ENCODE peak calls at places on chromosomes 12 and 14, in nine cellular contexts. Z is HEK293T, F is NCI-H2081, G is neural crest cell, P is left ventricle myocardium superior, M is ELF-1, I is activated T-cell treated with anti-CD3 and anti-CD28 coated beads for 1 hour, R is ELR, V is KBM-7. T is an unnamed sample.

GRCh38 chr12:46164186-46164585 is 104.7 kb downstream of the SLC38A1 start:
- DNase-seq in G (no peak), R (no peak), Z (no peak), V (no peak), M (no peak), I (no peak), P (no peak), F (no peak), T (no peak)

GRCh38 chr12:102800565-102800964 is 116.5 kb downstream of the PAH start:
- DNase-seq in F (no peak), M (no peak), V (no peak), R (no peak), Z (no peak), I (no peak), G (no peak), P (no peak), T (no peak)

GRCh38 chr12:96399919-96400630 is at the start of gene CDK17:
- DNase-seq in P (peak), I (peak), M (peak), Z (peak), V (peak), F (peak), G (peak), R (peak), T (peak)

GRCh38 chr12:1616233-1617066 is 12.6 kb upstream of the WNT5B start:
- DNase-seq in V (peak), G (no peak), P (no peak), R (no peak), M (no peak), Z (no peak), F (no peak), I (no peak), T (no peak)

GRCh38 chr12:56931474-56931978 is 2.7 kb downstream of the SDR9C7 start:
- DNase-seq in F (no peak), P (no peak), G (peak), V (peak), I (no peak), Z (no peak), R (peak), M (peak), T (no peak)

GRCh38 chr12:636632-637031 is 26.6 kb downstream of the NINJ2 start:
- DNase-seq in P (no peak), V (peak), R (no peak), Z (no peak), I (no peak), M (no peak), G (no peak), F (no peak), T (no peak)

GRCh38 chr12:84636801-84637285 is 275.8 kb downstream of the SLC6A15 start:
- DNase-seq in G (no peak), V (no peak), R (no peak), M (no peak), F (no peak), I (no peak), Z (no peak), P (no peak), T (no peak)

GRCh38 chr14:101478096-101478495 is 83.2 kb upstream of the DIO3 start:
- DNase-seq in F (no peak), R (no peak), P (no peak), M (no peak), Z (no peak), G (no peak), V (no peak), I (no peak), T (no peak)

GRCh38 chr12:31819427-31819826 is 90.6 kb upstream of the AMN1 start:
- DNase-seq in P (no peak), R (no peak), V (no peak), Z (no peak), M (no peak), G (no peak), I (no peak), F (no peak), T (no peak)

GRCh38 chr12:15323530-15323929 is 1.2 kb downstream of the PTPRO start:
- DNase-seq in G (no peak), F (peak), V (no peak), Z (no peak), R (no peak), P (no peak), M (no peak), I (no peak), T (no peak)

GRCh38 chr12:54678131-54678530 is 30.0 kb upstream of the DCD start:
- DNase-seq in Z (no peak), G (no peak), P (no peak), F (no peak), V (no peak), I (no peak), R (no peak), M (no peak), T (no peak)

GRCh38 chr12:6214633-6215032 is 14.4 kb downstream of the CD9 start:
- DNase-seq in Z (no peak), P (no peak), F (no peak), I (no peak), V (no peak), R (no peak), G (no peak), M (no peak), T (no peak)

GRCh38 chr12:51974646-51975045 is 23.1 kb downstream of the ACVR1B start:
- DNase-seq in V (no peak), Z (no peak), F (no peak), M (no peak), G (no peak), I (no peak), R (no peak), P (no peak), T (no peak)

T was measured in C1 segment of cervical spinal cord.